ENCODE peak calls at places on chromosomes 1 and 21, in five cellular contexts. One of them, this sample, is unnamed.

GRCh38 chr1:168202941-168203654 is 22.7 kb upstream of the SFT2D2 start:
- DNase-seq in HT1080: peak
- DNase-seq in activated naive CD8-positive, alpha-beta T cell treated with anti-CD3 and anti-CD28 coated beads, Interleukin-2, amount 50 U/mL, for 24 hours: no peak
- DNase-seq in caudate nucleus: no peak
- DNase-seq in AG09309: peak
- DNase-seq in this sample: no peak

GRCh38 chr1:207995576-207995975 is 84.7 kb upstream of the CD34 start:
- DNase-seq in HT1080: no peak
- DNase-seq in activated naive CD8-positive, alpha-beta T cell treated with anti-CD3 and anti-CD28 coated beads, Interleukin-2, amount 50 U/mL, for 24 hours: no peak
- DNase-seq in caudate nucleus: no peak
- DNase-seq in AG09309: no peak
- DNase-seq in this sample: no peak

GRCh38 chr21:23111070-23111605 is 2112.9 kb downstream of the NCAM2 start:
- DNase-seq in HT1080: no peak
- DNase-seq in activated naive CD8-positive, alpha-beta T cell treated with anti-CD3 and anti-CD28 coated beads, Interleukin-2, amount 50 U/mL, for 24 hours: no peak
- DNase-seq in caudate nucleus: no peak
- DNase-seq in AG09309: no peak
- DNase-seq in this sample: no peak

GRCh38 chr1:30037251-30038118 is 685.9 kb downstream of the MATN1 start:
- DNase-seq in HT1080: no peak
- DNase-seq in activated naive CD8-positive, alpha-beta T cell treated with anti-CD3 and anti-CD28 coated beads, Interleukin-2, amount 50 U/mL, for 24 hours: no peak
- DNase-seq in caudate nucleus: no peak
- DNase-seq in AG09309: no peak
- DNase-seq in this sample: no peak

GRCh38 chr21:44455524-44456206 is 355 bp downstream of the LRRC3 start:
- DNase-seq in HT1080: no peak
- DNase-seq in activated naive CD8-positive, alpha-beta T cell treated with anti-CD3 and anti-CD28 coated beads, Interleukin-2, amount 50 U/mL, for 24 hours: peak
- DNase-seq in caudate nucleus: no peak
- DNase-seq in AG09309: no peak
- DNase-seq in this sample: peak

GRCh38 chr1:24898152-24898908 is 31.7 kb downstream of the RUNX3 start:
- DNase-seq in HT1080: peak
- DNase-seq in activated naive CD8-positive, alpha-beta T cell treated with anti-CD3 and anti-CD28 coated beads, Interleukin-2, amount 50 U/mL, for 24 hours: peak
- DNase-seq in caudate nucleus: no peak
- DNase-seq in AG09309: no peak
- DNase-seq in this sample: no peak

GRCh38 chr1:151513626-151514101 is 2.5 kb downstream of the CGN start:
- DNase-seq in HT1080: peak
- DNase-seq in activated naive CD8-positive, alpha-beta T cell treated with anti-CD3 and anti-CD28 coated beads, Interleukin-2, amount 50 U/mL, for 24 hours: peak
- DNase-seq in caudate nucleus: no peak
- DNase-seq in AG09309: no peak
- DNase-seq in this sample: peak

GRCh38 chr1:2322065-2322571 is 69.2 kb downstream of the MORN1 start:
- DNase-seq in HT1080: peak
- DNase-seq in activated naive CD8-positive, alpha-beta T cell treated with anti-CD3 and anti-CD28 coated beads, Interleukin-2, amount 50 U/mL, for 24 hours: no peak
- DNase-seq in caudate nucleus: no peak
- DNase-seq in AG09309: peak
- DNase-seq in this sample: no peak

GRCh38 chr1:217115404-217116380 is 392.5 kb upstream of the ESRRG start:
- DNase-seq in HT1080: no peak
- DNase-seq in activated naive CD8-positive, alpha-beta T cell treated with anti-CD3 and anti-CD28 coated beads, Interleukin-2, amount 50 U/mL, for 24 hours: no peak
- DNase-seq in caudate nucleus: no peak
- DNase-seq in AG09309: no peak
- DNase-seq in this sample: no peak

GRCh38 chr1:193747579-193747978 is 561.2 kb upstream of the B3GALT2 start:
- DNase-seq in HT1080: peak
- DNase-seq in activated naive CD8-positive, alpha-beta T cell treated with anti-CD3 and anti-CD28 coated beads, Interleukin-2, amount 50 U/mL, for 24 hours: no peak
- DNase-seq in caudate nucleus: no peak
- DNase-seq in AG09309: no peak
- DNase-seq in this sample: no peak

GRCh38 chr1:202017385-202018225 is 7.2 kb downstream of the ELF3 start:
- DNase-seq in HT1080: no peak
- DNase-seq in activated naive CD8-positive, alpha-beta T cell treated with anti-CD3 and anti-CD28 coated beads, Interleukin-2, amount 50 U/mL, for 24 hours: no peak
- DNase-seq in caudate nucleus: no peak
- DNase-seq in AG09309: no peak
- DNase-seq in this sample: no peak

GRCh38 chr21:44836666-44837471 is 19.0 kb upstream of the SUMO3 start:
- DNase-seq in HT1080: no peak
- DNase-seq in activated naive CD8-positive, alpha-beta T cell treated with anti-CD3 and anti-CD28 coated beads, Interleukin-2, amount 50 U/mL, for 24 hours: no peak
- DNase-seq in caudate nucleus: no peak
- DNase-seq in AG09309: no peak
- DNase-seq in this sample: peak

GRCh38 chr1:67307251-67308060 is at the start of gene IL12RB2:
- DNase-seq in HT1080: no peak
- DNase-seq in activated naive CD8-positive, alpha-beta T cell treated with anti-CD3 and anti-CD28 coated beads, Interleukin-2, amount 50 U/mL, for 24 hours: peak
- DNase-seq in caudate nucleus: no peak
- DNase-seq in AG09309: no peak
- DNase-seq in this sample: peak

This sample was measured in NCI-H526 treated with DMSO at 0.1 percent for 48 hours.